ENCODE peak calls at places on chromosomes 7 and 10, in ten cellular contexts. F, L, A, R, X, E, P, W, G and M are unnamed samples.

GRCh38 chr10:44194435-44194834 is 190.5 kb downstream of the CXCL12 start:
- DNase-seq in F (no peak), L (no peak), A (no peak), R (no peak), X (no peak), E (no peak), P (no peak), W (no peak), G (no peak), M (no peak)

GRCh38 chr7:51229106-51229537 is 87.5 kb downstream of the COBL start:
- DNase-seq in F (no peak), L (no peak), A (no peak), R (no peak), X (no peak), E (no peak), P (no peak), W (no peak), G (peak; percentile 16), M (no peak)

GRCh38 chr10:95235676-95236067 is 41.6 kb downstream of the ACSM6 start:
- DNase-seq in F (no peak), L (no peak), A (no peak), R (no peak), X (no peak), E (no peak), P (no peak), W (no peak), G (no peak), M (no peak)

GRCh38 chr10:132055616-132056015 is 10.1 kb upstream of the JAKMIP3 start:
- DNase-seq in F (no peak), L (no peak), A (peak; percentile 37), R (no peak), X (no peak), E (no peak), P (no peak), W (no peak), G (no peak), M (no peak)

GRCh38 chr10:69051303-69051702 is 36.6 kb upstream of the SRGN start:
- DNase-seq in F (no peak), L (peak; percentile 39), A (peak; percentile 82), R (no peak), X (no peak), E (no peak), P (no peak), W (no peak), G (no peak), M (no peak)

GRCh38 chr10:13722747-13723657 is 136.2 kb downstream of the PRPF18 start:
- DNase-seq in F (no peak), L (no peak), A (peak; percentile 33), R (no peak), X (no peak), E (no peak), P (no peak), W (no peak), G (no peak), M (no peak)

GRCh38 chr10:5679036-5679435 is 5.6 kb upstream of the TASOR2 start:
- DNase-seq in F (no peak), L (no peak), A (no peak), R (no peak), X (no peak), E (no peak), P (no peak), W (no peak), G (no peak), M (no peak)

GRCh38 chr7:157522954-157523353 is 186.2 kb downstream of the DNAJB6 start:
- DNase-seq in F (no peak), L (no peak), A (peak; percentile 62), R (no peak), X (no peak), E (no peak), P (no peak), W (peak; percentile 18), G (no peak), M (no peak)

GRCh38 chr7:94335586-94335985 is 59.1 kb upstream of the COL1A2 start:
- DNase-seq in F (no peak), L (no peak), A (no peak), R (no peak), X (no peak), E (no peak), P (no peak), W (no peak), G (no peak), M (no peak)

GRCh38 chr10:80204801-80205477 is 398 bp downstream of the ANXA11 start:
- DNase-seq in F (peak; percentile 63), L (peak; percentile 21), A (no peak), R (peak; percentile 75), X (no peak), E (no peak), P (peak; percentile 81), W (no peak), G (peak; percentile 57), M (peak; percentile 33)

GRCh38 chr10:109205929-109206585 is 717.3 kb downstream of the XPNPEP1 start:
- DNase-seq in F (no peak), L (no peak), A (no peak), R (no peak), X (no peak), E (peak; percentile 13), P (no peak), W (no peak), G (no peak), M (peak; percentile 56)

GRCh38 chr7:149690688-149691446 is 82.5 kb downstream of the ZNF467 start:
- DNase-seq in F (peak; percentile 20), L (peak; percentile 3), A (no peak), R (no peak), X (no peak), E (peak; percentile 95), P (peak; percentile 54), W (no peak), G (peak; percentile 73), M (peak; percentile 84)
- H3K27me3 ChIP-seq in F (peaks cover 77% of the 10 kb centered on the region), L (peaks cover 21% of the 10 kb centered on the region), A (peaks cover 35% of the 10 kb centered on the region), R (peaks cover 15% of the 10 kb centered on the region), X (peaks cover 28% of the 10 kb centered on the region), E (no peaks in the 10 kb centered on the region), P (peaks cover 21% of the 10 kb centered on the region), W (peaks cover 14% of the 10 kb centered on the region), G (peaks cover 46% of the 10 kb centered on the region), M (peaks cover 28% of the 10 kb centered on the region)

DNA sequence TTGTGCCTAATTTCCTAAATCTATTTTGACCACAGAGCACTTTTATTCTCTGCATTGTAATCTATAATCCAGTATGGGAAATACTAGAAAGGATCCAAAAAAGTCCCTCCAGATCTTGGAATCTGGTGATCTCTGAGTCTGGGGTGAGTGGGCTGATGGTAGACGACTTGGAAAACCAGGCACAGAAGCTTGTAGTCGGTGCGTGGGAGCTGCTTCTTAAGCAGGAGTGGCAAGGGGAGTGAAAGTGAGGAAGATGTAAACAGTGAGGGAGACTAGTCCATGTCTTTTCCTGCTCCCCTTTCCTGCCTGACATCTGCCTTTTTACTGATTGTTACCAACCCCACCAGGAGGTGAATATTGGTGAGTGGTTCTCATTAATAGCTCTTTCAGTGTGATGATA is 6.8 kb downstream of the AUTS2 start:
- DNase-seq in F (no peak), L (no peak), A (no peak), R (no peak), X (no peak), E (no peak), P (no peak), W (no peak), G (no peak), M (no peak)
- H3K9me3 ChIP-seq in F (no peaks in the 10 kb centered on the region), L (no peaks in the 10 kb centered on the region), A (no peaks in the 10 kb centered on the region), R (no peaks in the 10 kb centered on the region), X (no peaks in the 10 kb centered on the region), E (no peaks in the 10 kb centered on the region), P (no peaks in the 10 kb centered on the region), W (no peaks in the 10 kb centered on the region), G (no peaks in the 10 kb centered on the region), M (no peaks in the 10 kb centered on the region)

GRCh38 chr10:49397036-49397999 is 1.4 kb upstream of the DRGX start:
- DNase-seq in F (no peak), L (no peak), A (no peak), R (no peak), X (no peak), E (no peak), P (peak; percentile 82), W (no peak), G (peak; percentile 68), M (no peak)
- H3K27me3 ChIP-seq in F (peaks cover 97% of the 10 kb centered on the region), L (peaks cover 81% of the 10 kb centered on the region), A (peaks cover 72% of the 10 kb centered on the region), R (peaks cover 65% of the 10 kb centered on the region), X (peaks cover 51% of the 10 kb centered on the region), E (peaks cover 49% of the 10 kb centered on the region), P (peaks cover 72% of the 10 kb centered on the region), W (peaks cover 50% of the 10 kb centered on the region), G (peaks cover 100% of the 10 kb centered on the region), M (peaks cover 100% of the 10 kb centered on the region)

DNA sequence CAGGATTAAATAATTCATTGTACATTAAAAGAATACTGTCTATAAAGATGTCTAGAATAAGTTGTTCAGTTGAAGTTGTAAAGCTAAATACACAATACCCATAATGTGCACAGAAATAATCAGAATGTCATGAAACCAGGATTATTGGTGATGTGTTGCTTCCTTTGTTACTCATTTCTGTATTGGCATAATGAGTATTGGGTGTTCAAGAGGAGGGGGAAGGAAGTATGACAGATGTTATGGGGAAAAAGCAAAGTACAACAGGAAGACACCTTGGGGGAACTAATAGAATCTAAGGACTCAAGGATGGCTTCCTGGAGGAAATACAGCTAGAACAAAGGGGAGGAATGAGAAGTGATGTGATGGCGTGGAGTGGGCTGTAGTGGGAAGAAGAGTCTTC is 15.0 kb downstream of the ANKRD1 start:
- DNase-seq in F (no peak), L (no peak), A (no peak), R (no peak), X (no peak), E (no peak), P (no peak), W (no peak), G (no peak), M (no peak)
- H3K9me3 ChIP-seq in F (no peaks in the 10 kb centered on the region), L (no peaks in the 10 kb centered on the region), A (no peaks in the 10 kb centered on the region), R (no peaks in the 10 kb centered on the region), X (no peaks in the 10 kb centered on the region), E (no peaks in the 10 kb centered on the region), P (no peaks in the 10 kb centered on the region), W (no peaks in the 10 kb centered on the region), G (no peaks in the 10 kb centered on the region), M (no peaks in the 10 kb centered on the region)